ENCODE peak calls at places on chromosomes 12 and 14, in six cellular contexts. R is Karpas-422; P is naive thymus-derived CD4-positive, alpha-beta T cell; O is NCI-H1092; E is AG08395; S is T1000. A is an unnamed sample.
A peak's percentile ranks its signal among the peaks of the same experiment; 100 is the strongest.

GRCh38 chr12:47071241-47071852 is 8.1 kb upstream of the PCED1B start:
- DNase-seq in R (peak; percentile 73), P (no peak), O (peak; percentile 8), E (no peak), S (no peak), A (no peak)

GRCh38 chr14:56046546-56046945 is 71.7 kb upstream of the PELI2 start:
- DNase-seq in R (no peak), P (no peak), O (no peak), E (no peak), S (no peak), A (no peak)

GRCh38 chr12:119338593-119339363 is 4.2 kb downstream of the CCDC60 start:
- DNase-seq in R (no peak), P (no peak), O (no peak), E (no peak), S (no peak), A (no peak)

GRCh38 chr12:70258605-70259403 is 15.6 kb downstream of the CNOT2 start:
- DNase-seq in R (no peak), P (no peak), O (no peak), E (no peak), S (no peak), A (no peak)

GRCh38 chr12:51419473-51420228 is 5.0 kb upstream of the SLC4A8 start:
- DNase-seq in R (no peak), P (no peak), O (peak; percentile 20), E (peak; percentile 25), S (no peak), A (no peak)

GRCh38 chr14:50383618-50384225 is 13.0 kb downstream of the CDKL1 start:
- DNase-seq in R (no peak), P (no peak), O (no peak), E (no peak), S (no peak), A (no peak)

GRCh38 chr12:4938900-4939299 is 29.2 kb downstream of the KCNA1 start:
- DNase-seq in R (no peak), P (no peak), O (no peak), E (no peak), S (no peak), A (no peak)

GRCh38 chr12:114898159-114898558 is 214.2 kb upstream of the TBX3 start:
- DNase-seq in R (no peak), P (no peak), O (no peak), E (no peak), S (no peak), A (no peak)

GRCh38 chr12:26939953-26940352 is 1.7 kb downstream of the FGFR1OP2 start:
- DNase-seq in R (peak; percentile 51), P (no peak), O (no peak), E (no peak), S (no peak), A (no peak)

GRCh38 chr14:102693006-102693755 is 84.1 kb upstream of the TRAF3 start:
- DNase-seq in R (no peak), P (no peak), O (no peak), E (no peak), S (no peak), A (no peak)

GRCh38 chr14:21093769-21094681 is 4.4 kb downstream of the ZNF219 start:
- DNase-seq in R (no peak), P (no peak), O (peak; percentile 52), E (no peak), S (no peak), A (no peak)

GRCh38 chr14:61178226-61179060 is 102.7 kb downstream of the TMEM30B start:
- DNase-seq in R (no peak), P (no peak), O (no peak), E (peak; percentile 89), S (peak; percentile 56), A (peak; percentile 92)

GRCh38 chr12:2719405-2719804 is 75.4 kb upstream of the FKBP4 start:
- DNase-seq in R (no peak), P (no peak), O (no peak), E (no peak), S (no peak), A (no peak)

GRCh38 chr12:26628234-26628633 is 204.8 kb downstream of the ITPR2 start:
- DNase-seq in R (no peak), P (no peak), O (no peak), E (no peak), S (no peak), A (no peak)

GRCh38 chr12:119673634-119674033 is 5.7 kb downstream of the PRKAB1 start:
- DNase-seq in R (no peak), P (no peak), O (no peak), E (no peak), S (no peak), A (no peak)

GRCh38 chr12:30515351-30515750 is 180.3 kb downstream of the IPO8 start:
- DNase-seq in R (peak; percentile 46), P (no peak), O (peak; percentile 4), E (no peak), S (no peak), A (no peak)

GRCh38 chr12:122991623-122992275 is 11.3 kb downstream of the ARL6IP4 start:
- DNase-seq in R (no peak), P (no peak), O (no peak), E (no peak), S (no peak), A (no peak)

GRCh38 chr12:121034906-121035305 is 4.1 kb downstream of the OASL start:
- DNase-seq in R (no peak), P (no peak), O (no peak), E (no peak), S (no peak), A (no peak)

GRCh38 chr12:49482095-49483051 is 56.5 kb upstream of the KCNH3 start:
- DNase-seq in R (no peak), P (no peak), O (no peak), E (no peak), S (no peak), A (no peak)

GRCh38 chr12:39632670-39633069 is 13.1 kb upstream of the ABCD2 start:
- DNase-seq in R (no peak), P (no peak), O (no peak), E (no peak), S (no peak), A (no peak)

GRCh38 chr12:31524791-31525495 is 66.0 kb downstream of the DENND5B start:
- DNase-seq in R (peak; percentile 66), P (no peak), O (no peak), E (no peak), S (no peak), A (no peak)

A was measured in stromal cell of bone marrow.